ENCODE peak calls at places on chromosomes 13 and 19, in seven cellular contexts. One of them, this sample, is unnamed.

GRCh38 chr19:54517483-54517882 is 14.9 kb downstream of the LAIR2 start:
- DNase-seq in HT-29: peak
- DNase-seq in smooth muscle cell of the brain vasculature: no peak
- DNase-seq in right atrium auricular region: no peak
- DNase-seq in endothelial cell: peak
- DNase-seq in stimulated activated naive CD8-positive, alpha-beta T cell treated with anti-CD3 and anti-CD28 coated beads, Interleukin-15, Interleukin-2, amounts not matched to agents 100 U/mL and 50 U/mL, for 24 hours: peak
- DNase-seq in HS-5: no peak
- DNase-seq in this sample: peak

GRCh38 chr19:37763488-37763887 is 15.9 kb downstream of the ZNF573 start:
- DNase-seq in right atrium auricular region: no peak
- DNase-seq in HS-5: no peak
- DNase-seq in smooth muscle cell of the brain vasculature: no peak
- DNase-seq in endothelial cell: no peak
- DNase-seq in stimulated activated naive CD8-positive, alpha-beta T cell treated with anti-CD3 and anti-CD28 coated beads, Interleukin-15, Interleukin-2, amounts not matched to agents 100 U/mL and 50 U/mL, for 24 hours: no peak
- DNase-seq in HT-29: no peak
- DNase-seq in this sample: no peak

GRCh38 chr13:22032905-22033304 is 362.0 kb downstream of the FGF9 start:
- DNase-seq in smooth muscle cell of the brain vasculature: no peak
- DNase-seq in right atrium auricular region: no peak
- DNase-seq in endothelial cell: no peak
- DNase-seq in HS-5: no peak
- DNase-seq in stimulated activated naive CD8-positive, alpha-beta T cell treated with anti-CD3 and anti-CD28 coated beads, Interleukin-15, Interleukin-2, amounts not matched to agents 100 U/mL and 50 U/mL, for 24 hours: no peak
- DNase-seq in HT-29: no peak
- DNase-seq in this sample: no peak

GRCh38 chr13:25046985-25047660 is 48.8 kb upstream of the PABPC3 start:
- DNase-seq in endothelial cell: peak
- DNase-seq in HS-5: peak
- DNase-seq in smooth muscle cell of the brain vasculature: no peak
- DNase-seq in stimulated activated naive CD8-positive, alpha-beta T cell treated with anti-CD3 and anti-CD28 coated beads, Interleukin-15, Interleukin-2, amounts not matched to agents 100 U/mL and 50 U/mL, for 24 hours: no peak
- DNase-seq in right atrium auricular region: no peak
- DNase-seq in HT-29: no peak
- DNase-seq in this sample: peak

GRCh38 chr19:17794731-17795494 is at the start of gene B3GNT3:
- DNase-seq in stimulated activated naive CD8-positive, alpha-beta T cell treated with anti-CD3 and anti-CD28 coated beads, Interleukin-15, Interleukin-2, amounts not matched to agents 100 U/mL and 50 U/mL, for 24 hours: no peak
- DNase-seq in right atrium auricular region: no peak
- DNase-seq in smooth muscle cell of the brain vasculature: no peak
- DNase-seq in endothelial cell: peak
- DNase-seq in HT-29: peak
- DNase-seq in HS-5: no peak
- DNase-seq in this sample: no peak

GRCh38 chr19:47601180-47601904 is 7.6 kb upstream of the BICRA start:
- DNase-seq in HS-5: no peak
- DNase-seq in smooth muscle cell of the brain vasculature: no peak
- DNase-seq in stimulated activated naive CD8-positive, alpha-beta T cell treated with anti-CD3 and anti-CD28 coated beads, Interleukin-15, Interleukin-2, amounts not matched to agents 100 U/mL and 50 U/mL, for 24 hours: no peak
- DNase-seq in HT-29: peak
- DNase-seq in right atrium auricular region: no peak
- DNase-seq in endothelial cell: no peak
- DNase-seq in this sample: no peak

GRCh38 chr19:31255174-31255862 is 93.9 kb downstream of the TSHZ3 start:
- DNase-seq in HS-5: no peak
- DNase-seq in stimulated activated naive CD8-positive, alpha-beta T cell treated with anti-CD3 and anti-CD28 coated beads, Interleukin-15, Interleukin-2, amounts not matched to agents 100 U/mL and 50 U/mL, for 24 hours: no peak
- DNase-seq in endothelial cell: no peak
- DNase-seq in smooth muscle cell of the brain vasculature: no peak
- DNase-seq in right atrium auricular region: peak
- DNase-seq in HT-29: no peak
- DNase-seq in this sample: no peak

GRCh38 chr13:113758651-113759524 is at the start of gene TMEM255B:
- DNase-seq in right atrium auricular region: peak
- DNase-seq in smooth muscle cell of the brain vasculature: no peak
- DNase-seq in endothelial cell: peak
- DNase-seq in stimulated activated naive CD8-positive, alpha-beta T cell treated with anti-CD3 and anti-CD28 coated beads, Interleukin-15, Interleukin-2, amounts not matched to agents 100 U/mL and 50 U/mL, for 24 hours: peak
- DNase-seq in HT-29: peak
- DNase-seq in HS-5: no peak
- DNase-seq in this sample: peak

GRCh38 chr19:17755977-17756670 is 4.8 kb downstream of the FCHO1 start:
- DNase-seq in stimulated activated naive CD8-positive, alpha-beta T cell treated with anti-CD3 and anti-CD28 coated beads, Interleukin-15, Interleukin-2, amounts not matched to agents 100 U/mL and 50 U/mL, for 24 hours: peak
- DNase-seq in HS-5: no peak
- DNase-seq in endothelial cell: peak
- DNase-seq in HT-29: no peak
- DNase-seq in smooth muscle cell of the brain vasculature: no peak
- DNase-seq in right atrium auricular region: no peak
- DNase-seq in this sample: peak

GRCh38 chr19:19385900-19386339 is 19.6 kb upstream of the GATAD2A start:
- DNase-seq in right atrium auricular region: no peak
- DNase-seq in smooth muscle cell of the brain vasculature: no peak
- DNase-seq in stimulated activated naive CD8-positive, alpha-beta T cell treated with anti-CD3 and anti-CD28 coated beads, Interleukin-15, Interleukin-2, amounts not matched to agents 100 U/mL and 50 U/mL, for 24 hours: peak
- DNase-seq in endothelial cell: peak
- DNase-seq in HS-5: no peak
- DNase-seq in HT-29: no peak
- DNase-seq in this sample: no peak

GRCh38 chr13:66665991-66666390 is 564.1 kb downstream of the PCDH9 start:
- DNase-seq in stimulated activated naive CD8-positive, alpha-beta T cell treated with anti-CD3 and anti-CD28 coated beads, Interleukin-15, Interleukin-2, amounts not matched to agents 100 U/mL and 50 U/mL, for 24 hours: no peak
- DNase-seq in endothelial cell: peak
- DNase-seq in HT-29: peak
- DNase-seq in smooth muscle cell of the brain vasculature: no peak
- DNase-seq in HS-5: peak
- DNase-seq in right atrium auricular region: no peak
- DNase-seq in this sample: no peak

This sample was measured in GM13977.